ENCODE peak calls at places on chromosomes 13 and 19, in eight cellular contexts. One of them, this sample, is unnamed.

GRCh38 chr13:45718992-45719391 is 16.9 kb downstream of the CBY2 start:
- DNase-seq in spleen: no peak
- DNase-seq in uterus: no peak
- DNase-seq in stomach: no peak
- DNase-seq in cardiac muscle cell: peak; percentile 9
- DNase-seq in upper lobe of right lung: no peak
- DNase-seq in HAP-1: no peak
- DNase-seq in pancreas: no peak
- DNase-seq in this sample: no peak

GRCh38 chr13:94329754-94330551 is 149.5 kb downstream of the DCT start:
- DNase-seq in spleen: no peak
- DNase-seq in uterus: peak; percentile 22
- DNase-seq in stomach: no peak
- DNase-seq in cardiac muscle cell: peak; percentile 96
- DNase-seq in upper lobe of right lung: no peak
- DNase-seq in HAP-1: no peak
- DNase-seq in pancreas: no peak
- DNase-seq in this sample: no peak

GRCh38 chr13:75803982-75804381 is 167.9 kb downstream of the LMO7 start:
- DNase-seq in spleen: no peak
- DNase-seq in uterus: no peak
- DNase-seq in stomach: no peak
- DNase-seq in cardiac muscle cell: peak; percentile 9
- DNase-seq in upper lobe of right lung: no peak
- DNase-seq in HAP-1: no peak
- DNase-seq in pancreas: no peak
- DNase-seq in this sample: no peak

GRCh38 chr13:25541434-25542123 is 169.8 kb downstream of the ATP8A2 start:
- DNase-seq in spleen: no peak
- DNase-seq in uterus: no peak
- DNase-seq in stomach: no peak
- DNase-seq in cardiac muscle cell: no peak
- DNase-seq in upper lobe of right lung: no peak
- DNase-seq in HAP-1: no peak
- DNase-seq in pancreas: no peak
- DNase-seq in this sample: no peak

GRCh38 chr19:49427339-49427738 is 2.2 kb downstream of the GFY start:
- DNase-seq in spleen: no peak
- DNase-seq in uterus: no peak
- DNase-seq in stomach: no peak
- DNase-seq in cardiac muscle cell: no peak
- DNase-seq in upper lobe of right lung: no peak
- DNase-seq in HAP-1: no peak
- DNase-seq in pancreas: no peak
- DNase-seq in this sample: no peak

GRCh38 chr13:58773280-58773859 is 1141.8 kb downstream of the PCDH17 start:
- DNase-seq in spleen: peak; percentile 41
- DNase-seq in uterus: no peak
- DNase-seq in stomach: no peak
- DNase-seq in cardiac muscle cell: no peak
- DNase-seq in upper lobe of right lung: no peak
- DNase-seq in HAP-1: no peak
- DNase-seq in pancreas: no peak
- DNase-seq in this sample: no peak

GRCh38 chr19:41426116-41426841 is 895 bp downstream of the B3GNT8 start:
- DNase-seq in spleen: no peak
- DNase-seq in uterus: no peak
- DNase-seq in stomach: no peak
- DNase-seq in cardiac muscle cell: no peak
- DNase-seq in upper lobe of right lung: no peak
- DNase-seq in HAP-1: no peak
- DNase-seq in pancreas: no peak
- DNase-seq in this sample: peak; percentile 57

GRCh38 chr13:73603646-73604045 is 530.6 kb downstream of the KLF12 start:
- DNase-seq in spleen: no peak
- DNase-seq in uterus: no peak
- DNase-seq in stomach: no peak
- DNase-seq in cardiac muscle cell: no peak
- DNase-seq in upper lobe of right lung: no peak
- DNase-seq in HAP-1: no peak
- DNase-seq in pancreas: no peak
- DNase-seq in this sample: no peak

GRCh38 chr19:5228932-5229777 is 111.5 kb downstream of the PTPRS start:
- DNase-seq in spleen: no peak
- DNase-seq in uterus: peak; percentile 47
- DNase-seq in stomach: no peak
- DNase-seq in cardiac muscle cell: peak; percentile 43
- DNase-seq in upper lobe of right lung: no peak
- DNase-seq in HAP-1: no peak
- DNase-seq in pancreas: no peak
- DNase-seq in this sample: no peak

GRCh38 chr19:49157445-49158224 is at the start of gene TRPM4:
- DNase-seq in spleen: peak; percentile 86
- DNase-seq in uterus: peak; percentile 80
- DNase-seq in stomach: peak; percentile 96
- DNase-seq in cardiac muscle cell: peak; percentile 82
- DNase-seq in upper lobe of right lung: peak; percentile 96
- DNase-seq in HAP-1: peak; percentile 97
- DNase-seq in pancreas: peak; percentile 96
- DNase-seq in this sample: peak; percentile 94

GRCh38 chr19:10269333-10270179 is 1.4 kb upstream of the ICAM1 start:
- DNase-seq in spleen: peak; percentile 97
- DNase-seq in uterus: peak; percentile 84
- DNase-seq in stomach: peak; percentile 88
- DNase-seq in cardiac muscle cell: peak; percentile 88
- DNase-seq in upper lobe of right lung: peak; percentile 94
- DNase-seq in HAP-1: peak; percentile 91
- DNase-seq in pancreas: peak; percentile 77
- DNase-seq in this sample: peak; percentile 93

GRCh38 chr13:72648513-72649065 is 78.8 kb downstream of the MZT1 start:
- DNase-seq in spleen: no peak
- DNase-seq in uterus: no peak
- DNase-seq in stomach: no peak
- DNase-seq in cardiac muscle cell: peak; percentile 1
- DNase-seq in upper lobe of right lung: no peak
- DNase-seq in HAP-1: no peak
- DNase-seq in pancreas: no peak
- DNase-seq in this sample: no peak

GRCh38 chr13:112450118-112450517 is 74.0 kb downstream of the SPACA7 start:
- DNase-seq in spleen: peak; percentile 47
- DNase-seq in uterus: no peak
- DNase-seq in stomach: no peak
- DNase-seq in cardiac muscle cell: no peak
- DNase-seq in upper lobe of right lung: no peak
- DNase-seq in HAP-1: no peak
- DNase-seq in pancreas: no peak
- DNase-seq in this sample: no peak

GRCh38 chr13:20567881-20568528 is 1.0 kb downstream of the IFT88 start:
- DNase-seq in spleen: no peak
- DNase-seq in uterus: no peak
- DNase-seq in stomach: no peak
- DNase-seq in cardiac muscle cell: no peak
- DNase-seq in upper lobe of right lung: no peak
- DNase-seq in HAP-1: no peak
- DNase-seq in pancreas: no peak
- DNase-seq in this sample: no peak

GRCh38 chr13:40146586-40147240 is 491.3 kb downstream of the COG6 start:
- DNase-seq in spleen: no peak
- DNase-seq in uterus: no peak
- DNase-seq in stomach: no peak
- DNase-seq in cardiac muscle cell: no peak
- DNase-seq in upper lobe of right lung: no peak
- DNase-seq in HAP-1: no peak
- DNase-seq in pancreas: no peak
- DNase-seq in this sample: no peak

GRCh38 chr19:16814526-16815100 is 14.6 kb upstream of the SIN3B start:
- DNase-seq in spleen: no peak
- DNase-seq in uterus: no peak
- DNase-seq in stomach: no peak
- DNase-seq in cardiac muscle cell: peak; percentile 48
- DNase-seq in upper lobe of right lung: no peak
- DNase-seq in HAP-1: no peak
- DNase-seq in pancreas: no peak
- DNase-seq in this sample: no peak

GRCh38 chr13:48891586-48891985 is 84.1 kb upstream of the FNDC3A start:
- DNase-seq in spleen: no peak
- DNase-seq in uterus: no peak
- DNase-seq in stomach: no peak
- DNase-seq in cardiac muscle cell: peak; percentile 27
- DNase-seq in upper lobe of right lung: no peak
- DNase-seq in HAP-1: no peak
- DNase-seq in pancreas: no peak
- DNase-seq in this sample: no peak

GRCh38 chr13:95288899-95289500 is 12.3 kb downstream of the ABCC4 start:
- DNase-seq in spleen: no peak
- DNase-seq in uterus: no peak
- DNase-seq in stomach: no peak
- DNase-seq in cardiac muscle cell: no peak
- DNase-seq in upper lobe of right lung: no peak
- DNase-seq in HAP-1: no peak
- DNase-seq in pancreas: no peak
- DNase-seq in this sample: no peak

DNA sequence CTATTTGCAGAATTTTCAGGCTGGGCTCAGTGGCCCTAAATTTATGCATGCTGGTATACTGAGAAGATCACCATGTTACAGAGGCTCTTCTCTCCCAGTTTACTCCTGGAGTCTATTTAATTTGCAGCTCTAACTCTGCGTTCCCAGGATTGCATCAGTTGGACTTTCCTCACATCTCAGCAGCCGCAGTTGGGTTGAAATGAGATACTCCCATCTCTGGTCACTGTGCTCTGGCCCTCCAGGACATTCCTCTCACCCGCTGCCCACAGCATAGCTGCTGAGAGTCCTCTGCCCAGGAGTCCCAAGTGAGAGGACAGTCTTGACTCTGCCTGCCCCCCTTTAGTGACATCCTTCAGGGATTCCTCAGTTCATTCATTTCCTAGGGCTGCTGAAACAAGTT is 150.9 kb downstream of the LACC1 start:
- DNase-seq in spleen: no peak
- DNase-seq in uterus: no peak
- DNase-seq in stomach: no peak
- DNase-seq in cardiac muscle cell: no peak
- DNase-seq in upper lobe of right lung: no peak
- DNase-seq in HAP-1: no peak
- DNase-seq in pancreas: no peak
- DNase-seq in this sample: no peak
- H3K27me3 ChIP-seq in spleen: no peaks in the 10 kb centered on the region
- H3K27me3 ChIP-seq in uterus: no peaks in the 10 kb centered on the region
- H3K27me3 ChIP-seq in stomach: no peaks in the 10 kb centered on the region
- H3K27me3 ChIP-seq in cardiac muscle cell: no peaks in the 10 kb centered on the region
- H3K27me3 ChIP-seq in upper lobe of right lung: no peaks in the 10 kb centered on the region
- H3K27me3 ChIP-seq in HAP-1: no peaks in the 10 kb centered on the region
- H3K27me3 ChIP-seq in pancreas: no peaks in the 10 kb centered on the region
- H3K27me3 ChIP-seq in this sample: no peaks in the 10 kb centered on the region

DNA sequence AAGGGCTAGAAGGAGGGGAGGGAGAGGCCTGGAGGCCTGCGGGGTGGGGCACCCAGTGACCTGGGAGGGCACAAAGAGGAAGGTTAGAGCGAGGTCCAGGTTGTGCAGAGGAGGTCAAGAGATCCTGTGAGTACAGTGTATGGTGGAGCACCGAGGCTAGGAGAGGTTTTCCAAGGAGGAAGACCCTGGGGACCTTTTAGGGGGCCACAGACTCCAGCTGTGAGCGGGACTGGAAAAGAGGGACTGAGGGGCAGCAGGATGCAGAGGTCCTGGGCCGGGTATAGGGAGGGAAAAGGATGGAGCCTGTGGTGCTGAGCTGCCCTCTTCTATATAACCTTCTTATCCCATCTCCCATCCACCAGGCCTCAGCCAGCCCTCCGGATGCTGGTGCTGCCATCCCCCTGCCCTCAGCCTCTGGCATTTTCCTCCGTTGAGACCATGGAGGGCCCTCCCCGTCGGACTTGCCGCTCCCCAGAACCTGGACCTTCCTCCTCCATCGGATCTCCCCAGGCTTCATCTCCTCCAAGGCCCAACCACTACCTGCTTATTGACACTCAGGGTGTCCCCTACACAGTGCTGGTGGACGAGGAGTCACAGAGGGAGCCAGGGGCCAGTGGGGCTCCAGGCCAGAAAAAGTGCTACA is 863 bp downstream of the ZNF581 start:
- DNase-seq in spleen: no peak
- DNase-seq in uterus: no peak
- DNase-seq in stomach: no peak
- DNase-seq in cardiac muscle cell: no peak
- DNase-seq in upper lobe of right lung: no peak
- DNase-seq in HAP-1: no peak
- DNase-seq in pancreas: peak; percentile 30
- DNase-seq in this sample: no peak
- H3K4me1 ChIP-seq in spleen: peaks cover 90% of the 10 kb centered on the region
- H3K4me1 ChIP-seq in uterus: no peaks in the 10 kb centered on the region
- H3K4me1 ChIP-seq in stomach: peaks cover 52% of the 10 kb centered on the region
- H3K4me1 ChIP-seq in cardiac muscle cell: peaks cover 19% of the 10 kb centered on the region
- H3K4me1 ChIP-seq in upper lobe of right lung: peaks cover 50% of the 10 kb centered on the region
- H3K4me1 ChIP-seq in HAP-1: peaks cover 24% of the 10 kb centered on the region
- H3K4me1 ChIP-seq in pancreas: peaks cover 18% of the 10 kb centered on the region
- H3K4me1 ChIP-seq in this sample: peaks cover 61% of the 10 kb centered on the region

GRCh38 chr19:18790566-18791314 is at the start of gene COMP:
- DNase-seq in spleen: peak; percentile 58
- DNase-seq in uterus: no peak
- DNase-seq in stomach: no peak
- DNase-seq in cardiac muscle cell: no peak
- DNase-seq in upper lobe of right lung: no peak
- DNase-seq in HAP-1: no peak
- DNase-seq in pancreas: no peak
- DNase-seq in this sample: no peak

GRCh38 chr19:18789422-18789832 is 1.7 kb downstream of the COMP start:
- DNase-seq in spleen: no peak
- DNase-seq in uterus: no peak
- DNase-seq in stomach: no peak
- DNase-seq in cardiac muscle cell: no peak
- DNase-seq in upper lobe of right lung: no peak
- DNase-seq in HAP-1: no peak
- DNase-seq in pancreas: no peak
- DNase-seq in this sample: no peak

GRCh38 chr19:18788782-18789421 is 2.2 kb downstream of the COMP start:
- DNase-seq in spleen: no peak
- DNase-seq in uterus: no peak
- DNase-seq in stomach: no peak
- DNase-seq in cardiac muscle cell: no peak
- DNase-seq in upper lobe of right lung: no peak
- DNase-seq in HAP-1: no peak
- DNase-seq in pancreas: no peak
- DNase-seq in this sample: no peak

GRCh38 chr19:18791315-18791678 is 192 bp upstream of the COMP start:
- DNase-seq in spleen: no peak
- DNase-seq in uterus: no peak
- DNase-seq in stomach: no peak
- DNase-seq in cardiac muscle cell: no peak
- DNase-seq in upper lobe of right lung: no peak
- DNase-seq in HAP-1: no peak
- DNase-seq in pancreas: no peak
- DNase-seq in this sample: no peak

GRCh38 chr19:18789883-18790565 is 1.1 kb downstream of the COMP start:
- DNase-seq in spleen: peak; percentile 74
- DNase-seq in uterus: no peak
- DNase-seq in stomach: no peak
- DNase-seq in cardiac muscle cell: peak; percentile 40
- DNase-seq in upper lobe of right lung: no peak
- DNase-seq in HAP-1: peak; percentile 90
- DNase-seq in pancreas: no peak
- DNase-seq in this sample: no peak
- H3K27me3 ChIP-seq in spleen: peaks cover 100% of the 10 kb centered on the region
- H3K27me3 ChIP-seq in uterus: peaks cover 38% of the 10 kb centered on the region
- H3K27me3 ChIP-seq in stomach: peaks cover 100% of the 10 kb centered on the region
- H3K27me3 ChIP-seq in cardiac muscle cell: peaks cover 100% of the 10 kb centered on the region
- H3K27me3 ChIP-seq in upper lobe of right lung: peaks cover 79% of the 10 kb centered on the region
- H3K27me3 ChIP-seq in HAP-1: peaks cover 17% of the 10 kb centered on the region
- H3K27me3 ChIP-seq in pancreas: peaks cover 7% of the 10 kb centered on the region
- H3K27me3 ChIP-seq in this sample: peaks cover 90% of the 10 kb centered on the region

GRCh38 chr19:38845374-38846024 is 4.3 kb downstream of the HNRNPL start:
- DNase-seq in spleen: peak; percentile 37
- DNase-seq in uterus: no peak
- DNase-seq in stomach: no peak
- DNase-seq in cardiac muscle cell: no peak
- DNase-seq in upper lobe of right lung: no peak
- DNase-seq in HAP-1: no peak
- DNase-seq in pancreas: peak; percentile 10
- DNase-seq in this sample: no peak
- H3K4me1 ChIP-seq in spleen: peaks cover 90% of the 10 kb centered on the region
- H3K4me1 ChIP-seq in uterus: peaks cover 9% of the 10 kb centered on the region
- H3K4me1 ChIP-seq in stomach: peaks cover 32% of the 10 kb centered on the region
- H3K4me1 ChIP-seq in cardiac muscle cell: peaks cover 8% of the 10 kb centered on the region
- H3K4me1 ChIP-seq in upper lobe of right lung: peaks cover 19% of the 10 kb centered on the region
- H3K4me1 ChIP-seq in HAP-1: peaks cover 12% of the 10 kb centered on the region
- H3K4me1 ChIP-seq in pancreas: peaks cover 21% of the 10 kb centered on the region
- H3K4me1 ChIP-seq in this sample: peaks cover 53% of the 10 kb centered on the region

This sample was measured in lower lobe of right lung.